ENCODE peak calls at places on chromosomes 6 and 20, in ten cellular contexts. Z is kidney, R is neural progenitor cell, M is endothelial cell of umbilical vein, O is body of pancreas, Q is prostate gland, K is upper lobe of right lung, X is upper lobe of left lung, G is left ventricle myocardium inferior, A is psoas muscle. U is an unnamed sample. For H3K4me1, the result is how much of the 10 kb centered on the place peaks cover.

GRCh38 chr6:13813621-13814175 is 659 bp downstream of the MCUR1 start:
- DNase-seq in O (peak), A (peak), Z (peak), Q (peak), X (peak), G (peak), M (peak), R (peak), K (peak), U (peak)

GRCh38 chr6:69985180-69985579 is 118.8 kb downstream of the COL19A1 start:
- DNase-seq in G (no peak), R (no peak), M (no peak), Z (no peak), A (no peak), Q (no peak), K (no peak), O (no peak), X (no peak), U (no peak)

GRCh38 chr6:90303037-90303436 is 6.4 kb upstream of the BACH2 start:
- DNase-seq in R (no peak), M (no peak), X (no peak), K (no peak), Q (no peak), G (no peak), A (no peak), Z (no peak), O (no peak), U (no peak)

GRCh38 chr6:3899970-3900439 is 50.8 kb downstream of the FAM50B start:
- DNase-seq in X (no peak), G (no peak), O (no peak), K (no peak), R (no peak), M (no peak), Z (no peak), A (no peak), Q (no peak), U (no peak)

GRCh38 chr6:33602180-33602579 is 18.9 kb upstream of the ITPR3 start:
- DNase-seq in R (no peak), G (no peak), K (no peak), A (no peak), X (no peak), Z (no peak), Q (no peak), O (no peak), M (no peak), U (peak)

GRCh38 chr6:132153221-132153896 is 202.2 kb upstream of the CCN2 start:
- DNase-seq in Z (no peak), R (no peak), Q (no peak), G (no peak), O (no peak), A (no peak), K (no peak), X (no peak), M (no peak), U (no peak)

GRCh38 chr6:28160233-28160632 is 18.6 kb downstream of the ZKSCAN8 start:
- DNase-seq in G (no peak), R (no peak), M (no peak), X (no peak), K (no peak), A (no peak), Z (no peak), Q (no peak), O (no peak), U (no peak)

GRCh38 chr6:121435444-121436069 is at the start of gene GJA1:
- DNase-seq in O (no peak), K (no peak), X (peak), M (peak), G (no peak), A (no peak), R (peak), Z (no peak), Q (peak), U (peak)

GRCh38 chr6:155378724-155379123 is 64.4 kb upstream of the TFB1M start:
- DNase-seq in Z (no peak), G (no peak), K (no peak), Q (no peak), A (no peak), R (no peak), O (no peak), X (no peak), M (no peak), U (no peak)

GRCh38 chr6:149960488-149960887 is 3.3 kb upstream of the ULBP1 start:
- DNase-seq in O (no peak), M (no peak), Z (no peak), K (no peak), A (no peak), G (no peak), X (no peak), R (no peak), Q (no peak), U (no peak)

GRCh38 chr20:57619053-57619831 is 984 bp downstream of the ZBP1 start:
- DNase-seq in G (peak), O (no peak), Q (no peak), R (no peak), M (no peak), A (no peak), X (peak), Z (peak), K (peak), U (peak)

GRCh38 chr6:25399885-25400284 is 120.7 kb downstream of the CARMIL1 start:
- DNase-seq in R (no peak), G (no peak), K (no peak), X (no peak), A (no peak), M (no peak), Z (no peak), Q (no peak), O (no peak), U (no peak)

GRCh38 chr6:1227600-1227934 is 84.3 kb upstream of the FOXQ1 start:
- DNase-seq in X (no peak), Q (no peak), M (no peak), O (no peak), K (no peak), G (no peak), R (no peak), A (no peak), Z (no peak), U (no peak)

GRCh38 chr20:26163890-26164289 is 467.2 kb upstream of the ZNF337 start:
- DNase-seq in Z (no peak), K (no peak), M (peak), A (no peak), Q (no peak), X (no peak), G (no peak), O (no peak), R (no peak), U (no peak)

GRCh38 chr20:24823989-24824693 is 124.9 kb upstream of the CST7 start:
- DNase-seq in Z (no peak), O (peak), A (no peak), K (peak), Q (no peak), G (no peak), R (no peak), X (no peak), M (no peak), U (no peak)

GRCh38 chr6:170172825-170173231 is 118.0 kb downstream of the DLL1 start:
- DNase-seq in R (no peak), M (no peak), A (no peak), Z (peak), K (peak), O (no peak), X (no peak), Q (peak), G (no peak), U (peak)

GRCh38 chr20:47411161-47411560 is 54.7 kb upstream of the ZMYND8 start:
- DNase-seq in M (no peak), R (no peak), Z (no peak), X (no peak), A (no peak), Q (no peak), G (peak), O (no peak), K (no peak), U (peak)

GRCh38 chr6:75483136-75483952 is 10.3 kb downstream of the FILIP1 start:
- DNase-seq in X (no peak), G (no peak), Z (no peak), O (no peak), Q (no peak), R (no peak), M (peak), K (no peak), A (no peak), U (no peak)

GRCh38 chr6:73062837-73063236 is 162.5 kb downstream of the KHDC1L start:
- DNase-seq in R (no peak), A (no peak), K (no peak), X (no peak), M (no peak), Z (no peak), O (no peak), G (no peak), Q (no peak), U (no peak)

GRCh38 chr20:7193681-7194080 is 426.2 kb downstream of the BMP2 start:
- DNase-seq in Z (no peak), O (no peak), Q (no peak), X (no peak), G (no peak), K (no peak), M (no peak), A (no peak), R (no peak), U (no peak)

GRCh38 chr6:9250852-9251251 is 815.5 kb upstream of the SLC35B3 start:
- DNase-seq in X (peak), R (peak), Z (no peak), K (no peak), M (peak), G (no peak), A (no peak), O (peak), Q (peak), U (no peak)

GRCh38 chr6:23547851-23548250 is 578.2 kb upstream of the NRSN1 start:
- DNase-seq in M (no peak), A (no peak), O (no peak), Q (no peak), Z (no peak), X (no peak), K (no peak), R (peak), G (no peak), U (no peak)

GRCh38 chr6:73585566-73586415 is 65.0 kb upstream of the EEF1A1 start:
- DNase-seq in Q (peak), X (peak), M (peak), K (no peak), G (no peak), O (peak), R (no peak), A (no peak), Z (no peak), U (peak)

GRCh38 chr6:28742668-28743270 is 181.0 kb downstream of the TRIM27 start:
- DNase-seq in O (no peak), M (peak), A (no peak), K (no peak), R (peak), Z (no peak), X (no peak), G (no peak), Q (no peak), U (no peak)

GRCh38 chr6:127022297-127022696 is 96.2 kb upstream of the RSPO3 start:
- DNase-seq in G (no peak), Z (no peak), A (no peak), O (peak), R (no peak), X (peak), M (no peak), K (peak), Q (peak), U (no peak)

GRCh38 chr6:44180886-44181285 is 22.3 kb downstream of the CAPN11 start:
- DNase-seq in Q (no peak), R (no peak), O (no peak), Z (peak), G (no peak), K (no peak), A (no peak), X (no peak), M (no peak), U (no peak)

GRCh38 chr20:568097-568864 is 24.7 kb upstream of the CSNK2A1 start:
- DNase-seq in Z (no peak), G (peak), R (no peak), K (no peak), Q (no peak), O (no peak), A (no peak), X (no peak), M (no peak), U (no peak)
- H3K4me1 ChIP-seq in Z (under half), G (half or more), R (under half), K (under half), Q (under half), O (under half), A (under half), X (under half), M (under half), U (under half)

DNA sequence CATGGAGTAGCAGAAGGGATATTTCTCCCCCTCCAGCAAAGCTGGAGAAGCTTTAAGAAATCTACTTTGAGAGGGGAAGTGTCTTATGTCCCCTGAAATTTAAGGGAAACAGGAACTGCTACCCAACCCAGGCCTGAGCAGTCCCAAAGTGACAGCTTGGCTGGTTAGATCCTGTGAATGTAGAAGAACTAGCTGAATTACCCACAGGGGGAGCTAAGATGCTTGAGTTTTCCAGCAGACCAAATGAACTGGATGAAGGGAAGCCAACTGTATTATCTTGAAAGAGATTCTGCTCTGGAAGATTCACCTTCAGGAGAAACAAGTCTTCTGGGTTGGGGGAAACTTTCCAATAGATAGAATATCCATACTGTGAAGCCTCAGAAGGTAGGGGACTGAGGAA is 303.3 kb upstream of the MMS22L start:
- DNase-seq in X (no peak), M (no peak), R (peak), G (no peak), K (no peak), A (no peak), Q (no peak), Z (no peak), O (no peak), U (no peak)
- TF ChIP-seq CTCF in X (no peak), M (no peak), R (peak), G (peak), K (no peak), A (peak), Q (no peak), Z (no peak), O (no peak), U (no peak)

GRCh38 chr6:12761376-12762115 is 45.0 kb downstream of the PHACTR1 start:
- DNase-seq in O (no peak), M (no peak), K (no peak), G (no peak), A (no peak), Z (no peak), R (no peak), Q (no peak), X (no peak), U (no peak)

GRCh38 chr6:12766365-12766764 is 49.8 kb downstream of the PHACTR1 start:
- DNase-seq in Q (no peak), K (no peak), X (no peak), O (no peak), M (no peak), A (no peak), Z (no peak), G (no peak), R (no peak), U (no peak)

GRCh38 chr6:12760911-12761310 is 44.3 kb downstream of the PHACTR1 start:
- DNase-seq in O (no peak), Z (no peak), X (no peak), K (no peak), M (no peak), Q (no peak), A (no peak), G (no peak), R (no peak), U (no peak)
- H3K4me3 ChIP-seq in O (no peak), Z (no peak), X (no peak), K (no peak), M (no peak), Q (no peak), A (no peak), G (no peak), R (no peak), U (no peak)

GRCh38 chr6:125004198-125004597 is 42.0 kb downstream of the RNF217 start:
- DNase-seq in Q (no peak), R (no peak), K (no peak), Z (no peak), X (no peak), A (no peak), G (peak), M (no peak), O (no peak), U (no peak)
- H3K4me1 ChIP-seq in Q (under half), R (under half), K (under half), Z (under half), X (under half), A (under half), G (under half), M (under half), O (under half), U (under half)

GRCh38 chr6:2872417-2873358 is 30.4 kb downstream of the SERPINB9 start:
- DNase-seq in Q (no peak), O (no peak), X (no peak), R (no peak), Z (no peak), A (no peak), M (no peak), K (no peak), G (no peak), U (no peak)
- TF ChIP-seq CTCF in Q (no peak), O (no peak), X (no peak), R (no peak), Z (no peak), A (no peak), M (no peak), K (no peak), G (no peak), U (no peak)

DNA sequence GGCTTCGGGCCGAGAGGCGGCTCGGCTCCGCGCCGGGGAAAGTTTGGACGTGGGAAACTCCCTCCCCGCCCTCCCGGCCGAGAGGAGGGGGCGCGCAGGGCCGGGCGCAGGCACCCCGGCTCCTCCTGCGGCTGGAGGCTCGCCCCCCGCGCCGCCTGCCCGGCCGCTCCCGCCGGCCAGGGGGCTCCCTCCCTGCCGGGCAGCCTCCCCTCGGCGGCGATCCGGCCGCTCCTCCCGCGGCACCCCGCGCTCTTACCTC is 370 bp downstream of the CDH22 start:
- DNase-seq in A (no peak), R (no peak), X (no peak), Z (no peak), G (no peak), O (no peak), Q (no peak), M (no peak), K (no peak), U (no peak)
- H3K4me3 ChIP-seq in A (peak), R (peak), X (peak), Z (no peak), G (peak), O (no peak), Q (peak), M (peak), K (peak), U (peak)

DNA sequence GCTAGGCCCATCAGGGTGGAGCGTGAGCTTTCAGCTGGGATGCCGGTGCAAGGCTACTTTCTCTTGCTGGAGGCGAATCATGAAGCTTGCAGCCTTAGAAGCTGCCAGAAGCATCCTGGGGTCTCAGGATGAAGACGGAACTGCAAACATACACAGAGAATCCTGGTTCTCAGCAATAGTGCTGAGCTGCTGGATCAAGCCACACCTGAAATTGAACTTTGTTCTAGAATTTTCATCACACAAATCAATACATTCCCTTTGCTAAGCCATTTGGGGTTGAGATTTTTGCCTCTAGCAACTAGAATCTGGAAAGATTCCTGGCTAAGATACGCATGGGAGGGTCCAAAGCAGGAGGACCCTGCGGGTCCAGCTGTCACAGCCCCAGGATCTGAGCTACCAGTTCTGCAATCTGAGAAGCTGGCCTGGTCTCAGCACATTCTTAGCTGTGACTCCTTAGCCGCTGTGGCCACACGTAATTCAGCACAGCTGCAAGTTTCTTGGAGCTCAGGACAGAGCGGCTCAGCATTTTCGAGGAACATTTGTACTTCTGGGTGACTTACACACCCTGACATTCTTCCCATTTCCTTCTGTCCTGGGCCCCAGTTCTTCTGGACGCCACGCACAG is 6.6 kb upstream of the ARFGAP1 start:
- DNase-seq in Q (no peak), K (no peak), A (no peak), M (no peak), G (no peak), R (no peak), Z (no peak), O (no peak), X (no peak), U (no peak)
- H3K4me1 ChIP-seq in Q (under half), K (under half), A (under half), M (under half), G (under half), R (under half), Z (under half), O (under half), X (under half), U (under half)

DNA sequence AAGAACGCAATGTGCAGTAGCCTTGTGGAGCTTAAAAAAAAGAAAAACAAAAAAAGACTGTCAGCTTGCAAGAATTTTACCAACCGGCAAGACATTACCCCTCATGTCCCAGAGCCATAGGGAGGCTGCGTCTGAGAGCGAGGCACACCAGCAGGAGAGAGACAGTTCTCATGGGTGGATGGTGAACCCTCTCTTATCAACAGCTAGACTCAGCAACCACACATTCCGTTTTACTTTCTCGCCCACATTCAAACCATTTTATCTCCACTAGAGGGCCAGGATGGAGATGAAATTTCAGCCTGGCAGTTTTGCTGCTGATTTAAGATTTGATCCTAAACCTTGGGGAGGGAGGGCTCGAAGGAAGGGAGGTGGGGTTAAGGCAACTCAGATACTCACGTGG is 247.0 kb downstream of the ATXN1 start:
- DNase-seq in Z (no peak), M (peak), X (no peak), R (peak), G (no peak), O (no peak), Q (no peak), K (no peak), A (no peak), U (no peak)
- TF ChIP-seq CTCF in Z (peak), M (peak), X (peak), R (peak), G (peak), O (peak), Q (peak), K (peak), A (peak), U (peak)

DNA sequence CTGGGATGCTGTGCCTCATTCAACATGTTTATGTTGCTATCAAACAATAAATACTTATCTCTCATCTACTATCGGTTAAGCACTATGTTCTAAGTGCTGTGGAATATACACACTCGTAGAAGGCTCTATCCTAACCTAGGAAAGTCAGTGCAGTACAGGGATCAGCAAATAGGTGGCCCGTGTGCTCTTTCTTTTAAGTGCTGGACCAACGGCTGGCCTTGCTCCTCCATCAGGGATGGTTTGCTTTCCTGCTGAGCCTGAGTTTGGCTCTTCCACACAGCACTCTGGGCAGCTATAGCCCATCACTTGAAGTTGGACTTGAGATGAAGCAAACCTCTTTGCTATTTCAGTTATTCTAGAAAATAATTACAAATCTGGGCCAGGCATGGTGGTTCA is 66.9 kb upstream of the KCNK16 start:
- DNase-seq in R (peak), M (no peak), Q (no peak), A (no peak), X (no peak), Z (no peak), O (no peak), K (no peak), G (no peak), U (no peak)
- H3K4me3 ChIP-seq in R (no peak), M (no peak), Q (no peak), A (no peak), X (no peak), Z (no peak), O (no peak), K (no peak), G (no peak), U (no peak)

U was measured in tibial artery.